ENCODE peak calls at places on chromosomes 16 and 17, in four cellular contexts. D is BJ, W is heart left ventricle, E is body of pancreas. J is an unnamed sample.

GRCh38 chr16:87698676-87699179 is 67.1 kb downstream of the KLHDC4 start:
- DNase-seq in D (no peak), W (no peak), E (no peak), J (no peak)

GRCh38 chr17:80388175-80388574 is 26.8 kb upstream of the ENDOV start:
- DNase-seq in W (no peak), E (no peak), D (no peak), J (no peak)

GRCh38 chr17:2610195-2610594 is 16.7 kb downstream of the PAFAH1B1 start:
- DNase-seq in D (no peak), E (no peak), W (no peak), J (no peak)

GRCh38 chr17:77827039-77827438 is 131.5 kb upstream of the TNRC6C start:
- DNase-seq in D (no peak), W (peak), E (no peak), J (no peak)

GRCh38 chr16:75320435-75320834 is 69.0 kb upstream of the BCAR1 start:
- DNase-seq in E (no peak), D (no peak), W (no peak), J (no peak)

GRCh38 chr17:59830007-59830630 is 62.6 kb downstream of the TUBD1 start:
- DNase-seq in D (no peak), E (no peak), W (peak), J (no peak)

GRCh38 chr16:87817910-87818309 is 51.4 kb downstream of the SLC7A5 start:
- DNase-seq in E (no peak), D (no peak), W (no peak), J (no peak)

GRCh38 chr17:76529224-76529642 is 8.3 kb downstream of the CYGB start:
- DNase-seq in E (peak), D (peak), W (peak), J (no peak)

GRCh38 chr16:73058616-73059409 is 10.9 kb upstream of the ZFHX3 start:
- DNase-seq in W (peak), E (peak), D (no peak), J (no peak)

GRCh38 chr16:70679653-70680494 is 6.0 kb downstream of the MTSS2 start:
- DNase-seq in D (no peak), E (no peak), W (peak), J (no peak)

GRCh38 chr17:48587276-48588073 is 2.6 kb downstream of the HOXB3 start:
- DNase-seq in D (no peak), E (no peak), W (no peak), J (no peak)

GRCh38 chr17:69702078-69702477 is 287.6 kb downstream of the MAP2K6 start:
- DNase-seq in W (no peak), E (no peak), D (no peak), J (no peak)

GRCh38 chr16:89113661-89114060 is 20.0 kb downstream of the ACSF3 start:
- DNase-seq in W (no peak), D (no peak), E (no peak), J (no peak)

GRCh38 chr17:79825580-79825921 is 13.7 kb downstream of the CBX4 start:
- DNase-seq in W (no peak), E (no peak), D (no peak), J (no peak)

GRCh38 chr17:80664217-80664780 is 119.7 kb downstream of the RPTOR start:
- DNase-seq in D (no peak), E (no peak), W (no peak), J (no peak)

GRCh38 chr17:43766413-43767052 is 7.9 kb upstream of the SOST start:
- DNase-seq in W (peak), D (no peak), E (peak), J (peak)

GRCh38 chr17:48647103-48647963 is 21.2 kb upstream of the HOXB9 start:
- DNase-seq in E (no peak), D (no peak), W (no peak), J (no peak)

GRCh38 chr16:49854227-49855203 is 1.4 kb downstream of the ZNF423 start:
- DNase-seq in D (no peak), W (no peak), E (no peak), J (no peak)

GRCh38 chr16:76293980-76294690 is 16.9 kb downstream of the CNTNAP4 start:
- DNase-seq in E (no peak), W (no peak), D (no peak), J (no peak)

DNA sequence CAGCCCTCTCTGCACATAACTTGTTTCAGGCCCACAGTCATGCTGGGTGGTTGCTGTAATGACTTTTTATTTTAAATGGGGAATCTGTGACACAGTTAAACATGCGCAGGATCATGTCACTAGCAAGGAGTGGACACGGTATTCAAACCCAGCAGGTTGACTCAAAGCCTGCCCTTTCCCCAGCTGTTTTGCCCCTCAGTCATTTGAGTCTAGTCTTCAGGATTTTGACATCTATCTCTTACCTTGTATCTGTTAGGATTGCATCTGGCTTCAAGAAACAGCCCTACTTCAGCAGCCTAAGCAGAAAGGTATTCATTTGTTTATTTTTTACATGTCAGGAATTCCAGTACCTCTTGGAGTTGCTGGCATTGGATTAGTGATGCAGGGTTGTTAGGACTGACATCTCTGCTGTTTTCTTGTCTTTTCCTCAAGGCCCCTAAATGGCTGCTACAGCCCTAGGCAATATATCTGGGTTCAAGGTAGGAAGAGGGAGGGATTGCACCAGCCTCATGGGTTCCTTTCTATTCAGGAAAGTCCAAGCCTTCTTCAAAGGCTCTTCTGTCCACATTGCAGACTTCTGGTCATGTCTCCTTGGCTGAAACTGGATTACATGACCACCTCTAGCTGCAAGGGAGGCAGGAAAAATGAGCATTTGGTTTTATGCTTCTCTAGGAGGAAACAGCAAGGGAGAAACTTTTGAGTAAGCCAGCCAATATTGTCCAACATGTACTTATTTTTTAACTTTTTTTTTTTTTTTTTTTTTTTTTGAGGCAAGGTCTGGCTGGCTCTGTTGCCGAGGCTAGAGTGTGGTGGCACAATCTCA is 22.8 kb downstream of the ABCC1 start:
- DNase-seq in W (no peak), D (no peak), E (no peak), J (no peak)
- H3K4me3 ChIP-seq in W (no peak), D (no peak), E (no peak), J (no peak)

GRCh38 chr16:56935201-56935600 is 3.3 kb downstream of the HERPUD1 start:
- DNase-seq in E (no peak), D (no peak), W (no peak), J (no peak)
- H3K4me3 ChIP-seq in E (peak), D (peak), W (peak), J (no peak)

GRCh38 chr17:29378495-29378894 is 11.7 kb upstream of the TAOK1 start:
- DNase-seq in E (no peak), D (no peak), W (no peak), J (no peak)

GRCh38 chr17:29379084-29379811 is 10.9 kb upstream of the TAOK1 start:
- DNase-seq in D (no peak), W (no peak), E (no peak), J (no peak)

GRCh38 chr17:29376667-29377268 is 13.4 kb upstream of the TAOK1 start:
- DNase-seq in E (peak), W (peak), D (peak), J (peak)
- H3K4me3 ChIP-seq in E (no peak), W (no peak), D (no peak), J (peak)

DNA sequence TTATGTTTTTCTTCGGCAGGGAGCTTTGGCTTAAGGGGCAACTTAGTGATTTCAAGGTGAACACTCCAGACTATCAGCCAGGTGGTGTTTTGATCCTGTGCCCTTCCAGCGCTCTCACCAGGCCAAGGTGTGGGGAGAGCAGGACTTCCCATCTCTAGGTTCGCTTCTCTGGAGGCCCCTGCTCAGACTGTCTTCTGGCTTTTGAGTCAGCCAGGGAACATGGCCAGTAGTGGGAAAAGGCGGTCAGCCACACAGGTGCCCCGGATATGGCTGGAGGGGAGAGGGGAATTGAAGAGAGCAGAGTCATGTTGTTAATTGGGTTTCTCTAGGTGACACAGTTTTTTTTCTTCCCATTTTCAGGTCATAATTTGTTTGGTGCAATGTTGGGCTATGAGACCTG is 1.5 kb downstream of the MINK1 start:
- DNase-seq in D (no peak), E (peak), W (no peak), J (no peak)
- H3K4me3 ChIP-seq in D (peak), E (no peak), W (peak), J (peak)